ENCODE peak calls at places on chromosomes 16 and 17, in five cellular contexts. U is ELF-1; V is CD14-positive monocyte; I is EL; A is activated CD4-positive, alpha-beta T cell treated with anti-CD3 and anti-CD28 coated beads, Interleukin-2, amount 10 ng/mL, durations not matched to agents 7 days and 5 days. Y is an unnamed sample.

GRCh38 chr17:42484304-42484703 is 25.6 kb downstream of the ATP6V0A1 start:
- DNase-seq in U (no peak), V (no peak), I (no peak), A (peak; percentile 91), Y (peak; percentile 81)

GRCh38 chr17:42584880-42585279 is 7.4 kb upstream of the PSMC3IP start:
- DNase-seq in U (no peak), V (no peak), I (no peak), A (no peak), Y (no peak)

GRCh38 chr16:9364721-9365693 is 273.6 kb downstream of the HAPSTR1 start:
- DNase-seq in U (no peak), V (no peak), I (no peak), A (no peak), Y (no peak)

GRCh38 chr17:68646626-68647526 is 45.7 kb upstream of the FAM20A start:
- DNase-seq in U (no peak), V (no peak), I (no peak), A (no peak), Y (no peak)

GRCh38 chr16:48960830-48961229 is 320.8 kb downstream of the CBLN1 start:
- DNase-seq in U (no peak), V (no peak), I (no peak), A (no peak), Y (no peak)

GRCh38 chr16:87278191-87279093 is 38.8 kb downstream of the C16orf95 start:
- DNase-seq in U (peak; percentile 91), V (no peak), I (peak; percentile 66), A (peak; percentile 56), Y (peak; percentile 66)

GRCh38 chr17:52470553-52470952 is 312.0 kb upstream of the CA10 start:
- DNase-seq in U (no peak), V (no peak), I (no peak), A (no peak), Y (no peak)

GRCh38 chr17:7213895-7214299 is 5.7 kb downstream of the DLG4 start:
- DNase-seq in U (peak; percentile 99), V (peak; percentile 79), I (peak; percentile 67), A (peak; percentile 81), Y (no peak)

GRCh38 chr17:72569193-72569946 is 448.6 kb downstream of the SOX9 start:
- DNase-seq in U (no peak), V (no peak), I (no peak), A (no peak), Y (no peak)

GRCh38 chr17:9185142-9185541 is 163.8 kb downstream of the NTN1 start:
- DNase-seq in U (no peak), V (no peak), I (no peak), A (no peak), Y (no peak)

GRCh38 chr17:12549499-12549901 is 116.2 kb upstream of the MYOCD start:
- DNase-seq in U (peak; percentile 38), V (no peak), I (peak; percentile 84), A (no peak), Y (no peak)

GRCh38 chr17:60128171-60128859 is 21.5 kb upstream of the CA4 start:
- DNase-seq in U (no peak), V (no peak), I (no peak), A (no peak), Y (no peak)

GRCh38 chr17:47250855-47251254 is 2.8 kb upstream of the ITGB3 start:
- DNase-seq in U (no peak), V (no peak), I (no peak), A (no peak), Y (no peak)

Y was measured in activated CD4-positive, alpha-beta memory T cell treated with anti-CD3 and anti-CD28 coated beads, Interleukin-2, amount 10 ng/mL, durations not matched to agents 7 days and 5 days.